ENCODE peak calls at places on chromosomes 7 and 10, in eight cellular contexts. A, L, R, F, J, Y, U and E are unnamed samples.

GRCh38 chr7:11079907-11080306 is 106.2 kb downstream of the PHF14 start:
- DNase-seq in A (no peak), Y (no peak), R (no peak), J (no peak), F (no peak), U (no peak), L (no peak), E (no peak)

GRCh38 chr10:133127291-133128125 is 32.5 kb upstream of the KNDC1 start:
- DNase-seq in A (no peak), L (peak), R (no peak), J (peak), F (no peak), Y (no peak), U (peak), E (peak)

GRCh38 chr7:23530355-23530754 is 1.4 kb downstream of the TRA2A start:
- DNase-seq in R (no peak), F (peak), L (no peak), J (no peak), A (no peak), U (peak), Y (peak), E (peak)

GRCh38 chr10:128263891-128264688 is 137.9 kb upstream of the MKI67 start:
- DNase-seq in A (peak), F (peak), Y (no peak), R (no peak), L (peak), U (peak), J (peak), E (peak)

GRCh38 chr7:131011976-131012375 is 278.0 kb upstream of the KLF14 start:
- DNase-seq in Y (peak), J (no peak), F (peak), A (no peak), U (no peak), L (peak), R (no peak), E (no peak)

GRCh38 chr7:6886198-6886597 is 60.1 kb upstream of the CCZ1B start:
- DNase-seq in U (no peak), A (no peak), R (no peak), L (no peak), Y (no peak), J (no peak), F (no peak), E (no peak)

GRCh38 chr10:91745086-91745831 is 53.0 kb upstream of the TNKS2 start:
- DNase-seq in R (no peak), A (peak), Y (no peak), F (no peak), L (no peak), U (no peak), J (peak), E (no peak)

GRCh38 chr7:156969972-156970420 is 20.5 kb downstream of the NOM1 start:
- DNase-seq in R (no peak), F (peak), U (no peak), J (no peak), Y (no peak), L (no peak), A (no peak), E (no peak)

GRCh38 chr10:44253769-44254462 is 131.0 kb downstream of the CXCL12 start:
- DNase-seq in R (peak), Y (no peak), L (no peak), J (peak), U (no peak), A (no peak), F (no peak), E (no peak)

GRCh38 chr7:129840757-129841156 is 112.0 kb downstream of the UBE2H start:
- DNase-seq in U (no peak), Y (no peak), A (no peak), F (no peak), R (no peak), L (no peak), J (no peak), E (no peak)